ENCODE peak calls at places on chromosomes 7 and 10, in seven cellular contexts. V is dorsolateral prefrontal cortex; A is SK-N-MC; S is astrocyte of the hippocampus; J is MV-4-11; K is upper lobe of right lung; L is effector CD4-positive, alpha-beta T cell. X is an unnamed sample.

GRCh38 chr10:132586731-132587130 is 49.1 kb downstream of the INPP5A start:
- DNase-seq in V (no peak), A (no peak), S (no peak), J (no peak), K (no peak), L (no peak), X (no peak)

GRCh38 chr7:29040570-29040906 is 82.4 kb upstream of the TRIL start:
- DNase-seq in V (no peak), A (no peak), S (no peak), J (no peak), K (no peak), L (no peak), X (no peak)

GRCh38 chr10:11255796-11256444 is 238.2 kb downstream of the CELF2 start:
- DNase-seq in V (no peak), A (no peak), S (no peak), J (peak; percentile 54), K (no peak), L (no peak), X (no peak)

GRCh38 chr10:130963786-130964522 is 347.6 kb downstream of the TCERG1L start:
- DNase-seq in V (no peak), A (no peak), S (no peak), J (no peak), K (no peak), L (no peak), X (no peak)

GRCh38 chr7:102439963-102440795 is 6.8 kb downstream of the ORAI2 start:
- DNase-seq in V (no peak), A (no peak), S (peak; percentile 94), J (no peak), K (no peak), L (no peak), X (peak; percentile 70)

GRCh38 chr10:48748573-48748972 is 63.9 kb downstream of the WDFY4 start:
- DNase-seq in V (no peak), A (no peak), S (no peak), J (peak; percentile 91), K (no peak), L (no peak), X (no peak)

GRCh38 chr10:1160561-1160961 is 104.4 kb downstream of the WDR37 start:
- DNase-seq in V (no peak), A (no peak), S (no peak), J (no peak), K (peak; percentile 46), L (no peak), X (no peak)

GRCh38 chr7:105718511-105718925 is 137.2 kb upstream of the EFCAB10 start:
- DNase-seq in V (no peak), A (no peak), S (no peak), J (peak; percentile 63), K (no peak), L (no peak), X (no peak)

GRCh38 chr10:58967551-58968418 is 208.7 kb upstream of the PHYHIPL start:
- DNase-seq in V (peak; percentile 79), A (no peak), S (peak; percentile 67), J (no peak), K (peak; percentile 61), L (no peak), X (no peak)

GRCh38 chr7:132609906-132610520 is 33.7 kb upstream of the PLXNA4 start:
- DNase-seq in V (no peak), A (no peak), S (peak; percentile 56), J (no peak), K (no peak), L (no peak), X (no peak)

GRCh38 chr10:33245343-33245742 is 89.1 kb downstream of the NRP1 start:
- DNase-seq in V (no peak), A (no peak), S (no peak), J (no peak), K (no peak), L (no peak), X (no peak)

GRCh38 chr7:13036256-13036765 is 348.9 kb downstream of the ARL4A start:
- DNase-seq in V (no peak), A (no peak), S (no peak), J (no peak), K (no peak), L (no peak), X (no peak)

GRCh38 chr10:62426086-62426485 is 51.9 kb downstream of the ZNF365 start:
- DNase-seq in V (no peak), A (no peak), S (peak; percentile 41), J (no peak), K (no peak), L (no peak), X (no peak)

GRCh38 chr10:72329290-72330058 is 25.2 kb downstream of the DNAJB12 start:
- DNase-seq in V (no peak), A (no peak), S (no peak), J (no peak), K (peak; percentile 80), L (no peak), X (no peak)

X was measured in amniotic stem cell.